ENCODE peak calls at places on chromosomes 1 and 21, in ten cellular contexts. Y is endodermal cell; S is nucleus accumbens; I is activated CD4-positive, alpha-beta T cell treated with anti-CD3 and anti-CD28 coated beads for 24 hours; Z is activated effector memory CD4-positive, alpha-beta T cell treated with anti-CD3 and anti-CD28 coated beads, Interleukin-2, amount 50 U/mL, for 16 hours; L is iris pigment epithelial cell; J is DMS79; C is T47D; Q is T follicular helper cell; P is cardiac fibroblast. F is an unnamed sample.
A peak's percentile ranks its signal among the peaks of the same experiment; 100 is the strongest.

GRCh38 chr21:31772674-31773555 is 41.0 kb upstream of the SCAF4 start:
- DNase-seq in Y (no peak), P (no peak), Q (no peak), Z (no peak), J (no peak), S (no peak), I (no peak), L (no peak), C (no peak), F (peak; percentile 74)

GRCh38 chr1:52055066-52055853 is at the start of gene TXNDC12:
- DNase-seq in Q (peak; percentile 43), L (peak; percentile 93), P (peak; percentile 94), Y (peak; percentile 92), J (peak; percentile 88), C (peak; percentile 92), S (peak; percentile 75), I (peak; percentile 53), Z (peak; percentile 88), F (peak; percentile 77)

GRCh38 chr1:12006167-12006921 is 13.0 kb upstream of the MIIP start:
- DNase-seq in S (peak; percentile 5), L (no peak), I (no peak), Q (no peak), P (no peak), Y (no peak), J (no peak), Z (no peak), C (no peak), F (no peak)

GRCh38 chr1:177948336-177948972 is 21.4 kb downstream of the SEC16B start:
- DNase-seq in Y (peak; percentile 89), L (peak; percentile 70), P (peak; percentile 81), J (no peak), S (peak; percentile 72), C (peak; percentile 85), Z (no peak), Q (no peak), I (no peak), F (peak; percentile 56)

GRCh38 chr1:20830378-20830777 is 43.3 kb upstream of the HP1BP3 start:
- DNase-seq in Y (no peak), Z (no peak), J (no peak), Q (no peak), I (no peak), L (no peak), C (no peak), P (no peak), S (no peak), F (no peak)

GRCh38 chr1:115239148-115239820 is 98.8 kb downstream of the NGF start:
- DNase-seq in P (peak; percentile 52), C (no peak), J (no peak), L (peak; percentile 42), Z (no peak), Q (no peak), Y (no peak), S (no peak), I (no peak), F (no peak)

GRCh38 chr1:21149430-21149861 is 27.3 kb downstream of the EIF4G3 start:
- DNase-seq in Y (no peak), S (peak; percentile 33), Z (no peak), Q (no peak), L (peak; percentile 49), J (no peak), P (peak; percentile 72), I (no peak), C (peak; percentile 68), F (no peak)

GRCh38 chr1:43522776-43523480 is 7.8 kb upstream of the PTPRF start:
- DNase-seq in S (no peak), L (peak; percentile 87), P (peak; percentile 90), Q (no peak), Y (no peak), C (peak; percentile 40), J (no peak), Z (peak; percentile 38), I (no peak), F (no peak)

GRCh38 chr1:215416497-215416896 is 150.6 kb upstream of the KCTD3 start:
- DNase-seq in Y (peak; percentile 65), Q (no peak), S (no peak), P (no peak), Z (no peak), I (no peak), J (no peak), L (no peak), C (no peak), F (no peak)